ENCODE peak calls at places on chromosomes 2 and 18, in ten cellular contexts. Q is Peyer's patch; O is esophagus squamous epithelium; P is aorta; F is heart left ventricle; D is gastrocnemius medialis; I is small intestine; Y is CD4-positive, CD25-positive, alpha-beta regulatory T cell; R is lower lobe of right lung; U is spleen. A is an unnamed sample. For H3K36me3, the result is how much of the 10 kb centered on the place peaks cover.

GRCh38 chr18:8121942-8122480 is 487.2 kb upstream of the RAB12 start:
- DNase-seq in Q (no peak), O (no peak), P (no peak), F (no peak), D (no peak), I (no peak), Y (no peak), R (no peak), U (no peak), A (no peak)

GRCh38 chr2:201130524-201131186 is 14.7 kb downstream of the CFLAR start:
- DNase-seq in Q (no peak), O (no peak), P (no peak), F (peak), D (peak), I (no peak), Y (peak), R (no peak), U (no peak), A (no peak)

GRCh38 chr2:85777441-85777861 is 23.7 kb downstream of the ATOH8 start:
- DNase-seq in Q (no peak), O (no peak), P (no peak), F (no peak), D (no peak), I (no peak), Y (no peak), R (no peak), U (peak), A (no peak)

GRCh38 chr18:43279015-43279758 is 1.9 kb upstream of the SYT4 start:
- DNase-seq in Q (no peak), O (no peak), P (no peak), F (no peak), D (no peak), I (no peak), Y (peak), R (no peak), U (no peak), A (no peak)

GRCh38 chr18:48949051-48949605 is 1.6 kb downstream of the SMAD7 start:
- DNase-seq in Q (peak), O (no peak), P (no peak), F (peak), D (no peak), I (peak), Y (peak), R (peak), U (peak), A (peak)

GRCh38 chr2:101741775-101742520 is 44.4 kb downstream of the MAP4K4 start:
- DNase-seq in Q (no peak), O (no peak), P (no peak), F (no peak), D (no peak), I (no peak), Y (no peak), R (no peak), U (no peak), A (no peak)

GRCh38 chr2:105919191-105919811 is 174.6 kb downstream of the NCK2 start:
- DNase-seq in Q (no peak), O (no peak), P (no peak), F (peak), D (no peak), I (peak), Y (no peak), R (no peak), U (no peak), A (no peak)

GRCh38 chr2:203802277-203803045 is 65.1 kb upstream of the CTLA4 start:
- DNase-seq in Q (no peak), O (no peak), P (no peak), F (no peak), D (no peak), I (no peak), Y (no peak), R (no peak), U (no peak), A (no peak)

GRCh38 chr2:197327073-197327775 is 16.6 kb upstream of the ANKRD44 start:
- DNase-seq in Q (no peak), O (no peak), P (no peak), F (no peak), D (no peak), I (no peak), Y (no peak), R (no peak), U (no peak), A (no peak)

GRCh38 chr18:79975985-79976680 is 11.7 kb downstream of the HSBP1L1 start:
- DNase-seq in Q (no peak), O (no peak), P (no peak), F (no peak), D (no peak), I (peak), Y (no peak), R (no peak), U (no peak), A (no peak)

GRCh38 chr2:96138146-96139145 is at the start of gene ASTL:
- DNase-seq in Q (peak), O (no peak), P (peak), F (no peak), D (no peak), I (peak), Y (peak), R (peak), U (peak), A (peak)

GRCh38 chr2:127561371-127561770 is 25.9 kb downstream of the MYO7B start:
- DNase-seq in Q (no peak), O (no peak), P (no peak), F (no peak), D (no peak), I (no peak), Y (no peak), R (no peak), U (peak), A (no peak)

GRCh38 chr2:211086049-211086448 is 529.6 kb downstream of the CPS1 start:
- DNase-seq in Q (no peak), O (no peak), P (no peak), F (no peak), D (no peak), I (no peak), Y (no peak), R (no peak), U (no peak), A (no peak)

GRCh38 chr2:217277646-217278048 is 417.8 kb upstream of the TNP1 start:
- DNase-seq in Q (no peak), O (no peak), P (peak), F (peak), D (no peak), I (no peak), Y (no peak), R (no peak), U (peak), A (no peak)

GRCh38 chr18:67515987-67516431 is 511 bp downstream of the DSEL start:
- DNase-seq in Q (peak), O (no peak), P (peak), F (peak), D (peak), I (peak), Y (peak), R (peak), U (peak), A (peak)

GRCh38 chr2:150487537-150488429 is at the start of gene RND3:
- DNase-seq in Q (peak), O (peak), P (peak), F (peak), D (peak), I (peak), Y (peak), R (peak), U (peak), A (peak)

GRCh38 chr2:76427447-76427846 is 716.7 kb upstream of the GCFC2 start:
- DNase-seq in Q (no peak), O (no peak), P (no peak), F (no peak), D (no peak), I (no peak), Y (no peak), R (no peak), U (no peak), A (no peak)

GRCh38 chr2:206274434-206275273 is at the start of gene ZDBF2:
- DNase-seq in Q (peak), O (no peak), P (peak), F (peak), D (peak), I (peak), Y (peak), R (peak), U (peak), A (peak)

GRCh38 chr2:70946832-70947442 is 11.2 kb downstream of the ATP6V1B1 start:
- DNase-seq in Q (peak), O (no peak), P (no peak), F (peak), D (no peak), I (peak), Y (peak), R (no peak), U (no peak), A (peak)

GRCh38 chr18:48801728-48802542 is 148.8 kb downstream of the SMAD7 start:
- DNase-seq in Q (no peak), O (no peak), P (peak), F (peak), D (no peak), I (peak), Y (no peak), R (peak), U (peak), A (peak)

GRCh38 chr2:166074430-166074829 is 53.4 kb downstream of the SCN1A start:
- DNase-seq in Q (no peak), O (no peak), P (no peak), F (no peak), D (no peak), I (no peak), Y (no peak), R (no peak), U (no peak), A (no peak)

GRCh38 chr2:185880396-185880795 is 141.8 kb downstream of the FSIP2 start:
- DNase-seq in Q (no peak), O (no peak), P (no peak), F (no peak), D (no peak), I (no peak), Y (no peak), R (no peak), U (no peak), A (no peak)

GRCh38 chr2:174833737-174834136 is 69.5 kb upstream of the CHRNA1 start:
- DNase-seq in Q (no peak), O (no peak), P (no peak), F (no peak), D (no peak), I (no peak), Y (no peak), R (no peak), U (no peak), A (no peak)

DNA sequence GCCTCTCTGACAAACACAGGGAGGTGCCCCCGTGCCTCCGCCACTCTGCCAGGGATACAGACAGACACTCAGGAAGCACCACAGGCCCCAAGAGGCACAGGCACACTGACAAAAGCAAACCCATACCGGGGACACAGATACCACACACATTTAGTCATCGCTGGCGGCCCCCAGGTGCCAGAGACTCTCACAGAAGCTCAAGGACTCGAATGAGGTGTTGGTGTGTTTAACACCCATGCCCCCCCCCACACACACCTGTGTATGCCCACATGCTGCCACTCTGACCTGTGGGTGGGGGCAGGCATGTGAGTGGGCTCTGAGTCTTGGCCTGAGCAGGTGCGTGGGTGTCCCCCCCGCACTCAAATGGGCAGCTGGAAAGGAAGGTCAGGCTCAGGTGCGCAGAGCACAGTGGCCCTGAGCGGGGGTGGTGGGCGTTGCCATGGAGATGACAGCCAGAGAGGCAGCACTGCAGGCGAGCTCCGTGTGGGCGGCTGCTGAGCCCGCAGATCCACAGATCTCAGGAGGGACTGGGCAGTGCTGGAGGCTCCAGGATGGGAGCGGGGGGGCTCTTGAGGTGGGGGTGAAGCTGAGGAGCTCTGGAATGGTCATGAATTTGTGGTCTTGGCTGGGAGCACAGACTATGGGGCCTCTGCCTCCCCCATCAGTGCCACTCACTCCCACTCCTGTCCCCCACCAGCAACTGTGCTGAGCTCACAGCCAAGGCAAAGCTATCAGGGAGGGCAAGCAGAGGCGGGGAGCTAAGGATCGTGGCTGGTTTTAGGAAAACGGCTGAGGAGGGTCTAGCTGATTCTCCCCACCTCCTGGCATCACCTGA is 73.9 kb upstream of the TAF1B start:
- DNase-seq in Q (no peak), O (no peak), P (no peak), F (no peak), D (no peak), I (no peak), Y (no peak), R (no peak), U (no peak), A (peak)
- H3K27ac ChIP-seq in Q (no peak), O (no peak), P (no peak), F (no peak), D (no peak), I (no peak), Y (no peak), R (no peak), U (no peak), A (no peak)

GRCh38 chr2:146734042-146734715 is 1110.7 kb upstream of the ACVR2A start:
- DNase-seq in Q (no peak), O (no peak), P (no peak), F (no peak), D (no peak), I (peak), Y (no peak), R (no peak), U (no peak), A (no peak)
- H3K4me3 ChIP-seq in Q (no peak), O (no peak), P (no peak), F (no peak), D (no peak), I (no peak), Y (no peak), R (no peak), U (no peak), A (no peak)

GRCh38 chr2:30022444-30023071 is 101.2 kb upstream of the ALK start:
- DNase-seq in Q (no peak), O (no peak), P (no peak), F (no peak), D (no peak), I (no peak), Y (no peak), R (no peak), U (no peak), A (no peak)
- H3K36me3 ChIP-seq in Q (under half), O (under half), P (under half), F (under half), D (under half), I (under half), Y (under half), R (under half), U (under half), A (under half)

DNA sequence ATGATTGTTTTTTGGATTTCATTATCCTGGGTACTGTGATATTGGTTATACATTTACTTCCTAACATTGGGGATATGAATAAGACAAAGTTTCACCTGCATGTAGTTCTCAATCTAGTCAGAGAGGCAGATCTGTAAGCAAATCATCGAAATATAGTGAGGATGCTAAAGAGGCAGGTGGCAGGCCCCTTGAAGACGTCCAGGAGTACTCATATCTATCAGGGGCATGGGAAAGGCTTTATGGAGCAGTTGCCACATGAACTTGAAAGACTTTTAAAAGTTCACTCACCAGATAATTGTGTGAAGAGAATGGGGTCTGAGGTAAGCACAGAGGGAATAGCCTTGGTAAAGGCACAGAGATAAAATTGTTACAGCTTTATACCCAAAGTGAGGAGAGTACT is 78.8 kb downstream of the EHBP1 start:
- DNase-seq in Q (no peak), O (no peak), P (no peak), F (no peak), D (no peak), I (no peak), Y (no peak), R (no peak), U (no peak), A (no peak)
- H3K27ac ChIP-seq in Q (no peak), O (no peak), P (no peak), F (no peak), D (no peak), I (no peak), Y (no peak), R (no peak), U (no peak), A (no peak)

GRCh38 chr2:46179037-46179621 is 118.1 kb upstream of the EPAS1 start:
- DNase-seq in Q (peak), O (no peak), P (peak), F (peak), D (peak), I (peak), Y (peak), R (no peak), U (peak), A (no peak)
- H3K4me3 ChIP-seq in Q (no peak), O (no peak), P (no peak), F (no peak), D (no peak), I (no peak), Y (no peak), R (no peak), U (no peak), A (no peak)

A was measured in upper lobe of right lung.